ENCODE peak calls at places on chromosomes 5 and 9, in six cellular contexts. W, I, G, B, P and E are unnamed samples. For H3K4me1, the result is how much of the 10 kb centered on the place peaks cover.

GRCh38 chr9:113898596-113898995 is 22.5 kb downstream of the ZNF618 start:
- DNase-seq in W (no peak), I (no peak), G (no peak), B (no peak), P (no peak), E (no peak)

GRCh38 chr9:131402738-131403492 is 9.0 kb downstream of the PRRC2B start:
- DNase-seq in W (peak), I (peak), G (peak), B (peak), P (no peak), E (peak)

GRCh38 chr5:168908207-168908606 is 329.0 kb upstream of the PANK3 start:
- DNase-seq in W (no peak), I (no peak), G (no peak), B (peak), P (no peak), E (no peak)

GRCh38 chr5:110413856-110414255 is 312.6 kb downstream of the TMEM232 start:
- DNase-seq in W (no peak), I (no peak), G (no peak), B (no peak), P (no peak), E (no peak)

GRCh38 chr5:78895616-78896015 is 89.5 kb downstream of the ARSB start:
- DNase-seq in W (no peak), I (no peak), G (no peak), B (no peak), P (no peak), E (no peak)

GRCh38 chr5:135086326-135086725 is 52.3 kb upstream of the PITX1 start:
- DNase-seq in W (no peak), I (peak), G (no peak), B (no peak), P (no peak), E (no peak)

GRCh38 chr9:93427655-93428379 is 23.7 kb upstream of the FAM120A start:
- DNase-seq in W (peak), I (no peak), G (no peak), B (no peak), P (no peak), E (no peak)

GRCh38 chr9:124213396-124213795 is 44.4 kb upstream of the NEK6 start:
- DNase-seq in W (no peak), I (no peak), G (no peak), B (no peak), P (no peak), E (no peak)

GRCh38 chr9:265209-265900 is 50.7 kb downstream of the DOCK8 start:
- DNase-seq in W (no peak), I (no peak), G (no peak), B (no peak), P (no peak), E (no peak)

DNA sequence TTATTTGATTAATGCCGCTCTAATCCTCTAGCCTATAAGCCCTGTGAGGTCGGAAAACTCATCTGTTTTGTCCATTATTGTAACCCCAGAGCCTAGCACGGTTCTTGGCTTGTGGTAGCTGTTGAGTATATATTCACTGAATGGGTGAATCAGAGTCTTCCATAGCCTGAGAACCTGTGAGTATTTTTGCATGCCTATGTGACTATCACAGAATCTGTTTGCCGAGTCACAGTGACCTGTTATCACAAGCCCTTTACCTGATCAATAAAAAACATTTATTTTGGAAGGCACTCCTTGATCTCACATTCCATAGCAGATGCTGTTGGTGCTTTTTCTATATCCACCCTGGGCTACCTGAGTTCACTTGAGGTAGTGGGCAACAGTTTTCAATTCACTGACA is 125.0 kb upstream of the STC2 start:
- DNase-seq in W (no peak), I (no peak), G (no peak), B (no peak), P (no peak), E (no peak)
- H3K4me3 ChIP-seq in W (no peak), I (no peak), G (no peak), B (no peak), P (no peak), E (no peak)

DNA sequence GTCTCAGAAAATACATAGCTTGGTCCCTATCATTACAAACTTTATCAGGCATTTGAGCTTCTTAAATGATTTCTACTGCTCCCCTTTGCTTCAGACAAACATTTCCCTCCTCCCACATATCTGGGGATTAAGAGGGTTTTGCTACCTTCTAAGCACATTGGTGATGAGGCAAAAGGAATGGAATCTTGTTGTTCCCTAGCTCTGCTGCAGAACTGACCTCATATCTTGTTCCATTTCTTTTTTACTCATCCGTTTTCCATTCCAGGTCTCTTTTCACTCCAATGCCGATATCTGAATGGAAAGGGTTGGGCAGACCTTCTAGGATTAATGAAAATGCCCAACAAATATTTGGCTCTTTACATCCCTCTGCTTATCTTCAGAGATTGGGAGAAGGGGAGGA is 444.6 kb downstream of the ZNF608 start:
- DNase-seq in W (peak), I (no peak), G (no peak), B (no peak), P (no peak), E (no peak)
- H3K27ac ChIP-seq in W (no peak), I (no peak), G (no peak), B (no peak), P (no peak), E (no peak)

DNA sequence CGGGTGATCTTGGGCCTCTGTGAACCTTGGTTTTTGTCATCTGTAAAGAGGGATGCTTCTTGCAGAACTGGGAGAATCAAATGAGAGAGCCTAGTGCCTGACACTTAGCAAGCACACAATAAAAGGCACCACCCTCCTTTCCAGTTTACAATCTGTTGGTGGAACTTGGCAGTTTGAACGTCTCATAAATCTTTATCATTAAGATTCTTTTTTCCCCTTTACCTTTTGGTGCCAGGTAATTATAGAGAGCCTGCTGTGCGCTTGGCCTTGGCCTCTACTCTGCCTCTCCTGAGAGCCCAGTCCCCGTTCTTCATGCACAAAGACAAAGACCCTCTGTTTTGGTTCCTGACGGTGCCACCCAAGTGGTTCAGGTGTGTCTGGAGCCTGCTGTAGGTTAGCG is 55.2 kb downstream of the PPARGC1B start:
- DNase-seq in W (no peak), I (no peak), G (no peak), B (no peak), P (no peak), E (no peak)
- H3K4me1 ChIP-seq in W (under half), I (half or more), G (under half), B (half or more), P (under half), E (under half)

GRCh38 chr5:141223112-141223783 is at the start of gene PCDHB14:
- DNase-seq in W (peak), I (no peak), G (no peak), B (no peak), P (peak), E (no peak)
- H3K4me3 ChIP-seq in W (peak), I (no peak), G (peak), B (peak), P (peak), E (no peak)